ENCODE peak calls at places on chromosomes 12 and 14, in ten cellular contexts. K is cardiac muscle cell, V is Calu3, Z is fibroblast of the aortic adventitia, W is PC-3, J is fibroblast of villous mesenchyme, S is GM23338, A is body of pancreas, Y is left ventricle myocardium inferior, M is endothelial cell. N is an unnamed sample.

GRCh38 chr12:107488666-107489065 is 196.9 kb upstream of the PWP1 start:
- DNase-seq in Z (peak; percentile 43), V (no peak), J (no peak), W (no peak), K (no peak), S (no peak), A (no peak), Y (no peak), M (no peak), N (no peak)

GRCh38 chr12:48105321-48105866 is 485 bp downstream of the SENP1 start:
- DNase-seq in W (peak; percentile 27), Y (no peak), J (peak; percentile 5), A (no peak), K (no peak), Z (peak; percentile 13), S (peak; percentile 19), V (no peak), M (no peak), N (no peak)

GRCh38 chr14:68476212-68476964 is 316.5 kb downstream of the ZFP36L1 start:
- DNase-seq in J (peak; percentile 97), Y (peak; percentile 42), Z (peak; percentile 92), A (peak; percentile 78), M (no peak), V (no peak), K (peak; percentile 91), W (peak; percentile 85), S (peak; percentile 24), N (no peak)

GRCh38 chr12:94427520-94428381 is 31.9 kb downstream of the CEP83 start:
- DNase-seq in K (peak; percentile 93), V (no peak), Z (peak; percentile 88), W (no peak), J (peak; percentile 97), M (no peak), A (peak; percentile 65), Y (peak; percentile 28), S (no peak), N (no peak)

GRCh38 chr14:37232907-37233481 is 35.3 kb downstream of the MIPOL1 start:
- DNase-seq in J (peak; percentile 34), S (peak; percentile 71), V (peak; percentile 50), W (peak; percentile 89), A (no peak), Z (peak; percentile 69), M (peak; percentile 48), Y (no peak), K (peak; percentile 68), N (no peak)

GRCh38 chr12:6363330-6364036 is 11.9 kb downstream of the SCNN1A start:
- DNase-seq in S (peak; percentile 77), W (peak; percentile 84), K (peak; percentile 75), Y (peak; percentile 82), J (peak; percentile 59), V (peak; percentile 83), M (peak; percentile 73), Z (no peak), A (peak; percentile 87), N (peak; percentile 84)

GRCh38 chr12:53552346-53553327 is 45.4 kb upstream of the NPFF start:
- DNase-seq in Z (no peak), W (no peak), Y (no peak), V (no peak), J (no peak), S (no peak), A (no peak), M (no peak), K (no peak), N (no peak)

GRCh38 chr14:79598339-79598738 is 613.0 kb downstream of the DIO2 start:
- DNase-seq in Y (no peak), V (no peak), K (peak; percentile 75), W (peak; percentile 11), S (no peak), J (peak; percentile 70), M (no peak), A (no peak), Z (peak; percentile 65), N (no peak)

GRCh38 chr12:67046062-67046461 is 223.1 kb upstream of the CAND1 start:
- DNase-seq in K (no peak), W (no peak), J (no peak), Y (no peak), M (no peak), Z (no peak), S (peak; percentile 27), A (no peak), V (no peak), N (no peak)

GRCh38 chr14:85468815-85469214 is 61.1 kb upstream of the FLRT2 start:
- DNase-seq in Y (no peak), S (no peak), W (no peak), A (no peak), K (no peak), Z (no peak), J (no peak), V (no peak), M (no peak), N (no peak)

GRCh38 chr12:6020930-6021329 is 75.9 kb upstream of the ANO2 start:
- DNase-seq in V (no peak), S (no peak), W (peak; percentile 52), J (no peak), M (no peak), Z (no peak), K (no peak), Y (no peak), A (no peak), N (peak; percentile 52)

GRCh38 chr12:57726884-57727757 is 11.4 kb downstream of the AGAP2 start:
- DNase-seq in W (no peak), K (peak; percentile 64), J (peak; percentile 26), A (peak; percentile 67), M (peak; percentile 43), S (peak; percentile 55), V (no peak), Y (peak; percentile 59), Z (no peak), N (no peak)

GRCh38 chr12:104682790-104683279 is 226.1 kb downstream of the CHST11 start:
- DNase-seq in K (no peak), W (no peak), V (no peak), S (no peak), A (no peak), Z (no peak), Y (no peak), J (no peak), M (no peak), N (no peak)

GRCh38 chr12:81332054-81332453 is 254.2 kb downstream of the ACSS3 start:
- DNase-seq in V (no peak), K (no peak), Y (no peak), A (no peak), M (no peak), W (no peak), Z (no peak), J (no peak), S (peak; percentile 6), N (no peak)

GRCh38 chr12:113070117-113070906 is 13.8 kb downstream of the DTX1 start:
- DNase-seq in W (no peak), V (no peak), S (no peak), Z (no peak), J (no peak), Y (peak; percentile 37), K (no peak), M (no peak), A (no peak), N (no peak)

GRCh38 chr12:3342051-3342450 is 149.0 kb upstream of the PRMT8 start:
- DNase-seq in J (peak; percentile 35), Z (peak; percentile 28), A (peak; percentile 60), Y (peak; percentile 41), W (peak; percentile 23), S (peak; percentile 75), V (peak; percentile 30), K (peak; percentile 60), M (peak; percentile 71), N (peak; percentile 17)

GRCh38 chr12:60230103-60230502 is 634.3 kb downstream of the SLC16A7 start:
- DNase-seq in V (no peak), M (no peak), A (no peak), Y (no peak), S (no peak), J (no peak), W (peak; percentile 13), K (no peak), Z (no peak), N (no peak)

GRCh38 chr12:81953541-81953940 is 194.4 kb upstream of the PPFIA2 start:
- DNase-seq in W (peak; percentile 5), J (no peak), S (no peak), A (no peak), Y (no peak), Z (no peak), M (no peak), K (no peak), V (no peak), N (no peak)

GRCh38 chr14:68921666-68922065 is 57.4 kb downstream of the ACTN1 start:
- DNase-seq in K (no peak), Y (no peak), Z (no peak), A (no peak), M (no peak), V (no peak), W (no peak), J (no peak), S (peak; percentile 50), N (no peak)

GRCh38 chr14:94051115-94051514 is 25.0 kb downstream of the OTUB2 start:
- DNase-seq in J (peak; percentile 36), W (peak; percentile 21), S (peak; percentile 56), A (peak; percentile 51), M (peak; percentile 30), V (peak; percentile 38), Y (peak; percentile 46), K (peak; percentile 66), Z (peak; percentile 67), N (peak; percentile 29)

GRCh38 chr14:61470261-61470953 is 149.0 kb downstream of the PRKCH start:
- DNase-seq in A (no peak), Z (peak; percentile 97), V (no peak), Y (peak; percentile 48), M (no peak), K (peak; percentile 100), S (peak; percentile 77), J (peak; percentile 98), W (peak; percentile 92), N (no peak)

GRCh38 chr12:123533672-123534643 is at the start of gene RILPL1:
- DNase-seq in A (peak; percentile 52), Y (peak; percentile 63), M (peak; percentile 66), S (peak; percentile 71), J (peak; percentile 51), K (peak; percentile 62), Z (peak; percentile 24), V (peak; percentile 68), W (peak; percentile 39), N (peak; percentile 20)
- TF ChIP-seq CTCF in A (no peak), Y (peak; percentile 59), M (peak; percentile 54), S (peak; percentile 37), J (peak; percentile 28), K (peak; percentile 1), Z (peak; percentile 44), V (peak; percentile 45), W (no peak), N (peak; percentile 33)

GRCh38 chr12:71684081-71684480 is 1.8 kb upstream of the TMEM19 start:
- DNase-seq in A (no peak), Z (no peak), J (peak; percentile 14), K (no peak), V (no peak), M (no peak), S (peak; percentile 34), W (no peak), Y (no peak), N (no peak)
- TF ChIP-seq CTCF in A (no peak), Z (no peak), J (no peak), K (no peak), V (no peak), M (no peak), S (no peak), W (no peak), Y (no peak), N (no peak)

GRCh38 chr14:49550284-49551184 is 35.6 kb downstream of the RPS29 start:
- DNase-seq in S (peak; percentile 59), V (no peak), M (no peak), W (peak; percentile 73), K (peak; percentile 18), Z (peak; percentile 52), A (peak; percentile 6), Y (no peak), J (peak; percentile 19), N (no peak)
- TF ChIP-seq CTCF in S (peak; percentile 64), V (no peak), M (no peak), W (peak; percentile 88), K (peak; percentile 35), Z (peak; percentile 60), A (no peak), Y (no peak), J (peak; percentile 43), N (no peak)

GRCh38 chr12:14416658-14417057 is 51.2 kb downstream of the ATF7IP start:
- DNase-seq in Z (peak; percentile 88), W (peak; percentile 50), J (peak; percentile 90), K (peak; percentile 92), Y (no peak), S (peak; percentile 79), M (peak; percentile 41), A (peak; percentile 23), V (peak; percentile 38), N (no peak)
- TF ChIP-seq CTCF in Z (peak; percentile 42), W (no peak), J (peak; percentile 45), K (peak; percentile 50), Y (peak; percentile 26), S (no peak), M (no peak), A (no peak), V (no peak), N (no peak)

N was measured in prostate gland.